ENCODE peak calls at places on chromosomes 13 and 19, in seven cellular contexts. R, O, Y, A, J, H and L are unnamed samples. For H3K27me3, the result is how much of the 10 kb centered on the place peaks cover.

GRCh38 chr13:102707465-102707864 is 12.6 kb upstream of the METTL21C start:
- DNase-seq in R (no peak), O (no peak), Y (peak), A (no peak), J (no peak), H (no peak), L (peak)

GRCh38 chr13:27976362-27977177 is 7.5 kb upstream of the CDX2 start:
- DNase-seq in R (no peak), O (no peak), Y (no peak), A (no peak), J (no peak), H (no peak), L (no peak)

GRCh38 chr19:8635422-8635821 is 5.0 kb downstream of the NFILZ start:
- DNase-seq in R (no peak), O (no peak), Y (no peak), A (no peak), J (no peak), H (no peak), L (no peak)

GRCh38 chr19:32357720-32358119 is 12.3 kb downstream of the ZNF507 start:
- DNase-seq in R (no peak), O (no peak), Y (no peak), A (no peak), J (no peak), H (no peak), L (no peak)

GRCh38 chr13:66665991-66666390 is 564.1 kb downstream of the PCDH9 start:
- DNase-seq in R (peak), O (peak), Y (peak), A (no peak), J (no peak), H (no peak), L (peak)

GRCh38 chr19:6963259-6963852 is 57.9 kb downstream of the MBD3L2B start:
- DNase-seq in R (no peak), O (no peak), Y (no peak), A (no peak), J (no peak), H (no peak), L (no peak)

GRCh38 chr13:113962975-113963374 is 10.9 kb downstream of the C13orf46 start:
- DNase-seq in R (peak), O (peak), Y (no peak), A (no peak), J (no peak), H (peak), L (no peak)

GRCh38 chr19:7736148-7736547 is 4.2 kb upstream of the CLEC4G start:
- DNase-seq in R (no peak), O (no peak), Y (no peak), A (no peak), J (no peak), H (no peak), L (no peak)

GRCh38 chr13:29362849-29363604 is 232.5 kb downstream of the SLC7A1 start:
- DNase-seq in R (no peak), O (peak), Y (no peak), A (peak), J (no peak), H (peak), L (no peak)

GRCh38 chr13:101829484-101829883 is 377.0 kb downstream of the ITGBL1 start:
- DNase-seq in R (no peak), O (no peak), Y (no peak), A (no peak), J (no peak), H (no peak), L (peak)

GRCh38 chr19:38792250-38793111 is 3.5 kb downstream of the LGALS7B start:
- DNase-seq in R (peak), O (no peak), Y (no peak), A (no peak), J (peak), H (no peak), L (no peak)

GRCh38 chr19:33797821-33798633 is 1.4 kb downstream of the KCTD15 start:
- DNase-seq in R (peak), O (peak), Y (no peak), A (peak), J (peak), H (peak), L (no peak)

GRCh38 chr19:33740811-33741396 is 55.8 kb upstream of the KCTD15 start:
- DNase-seq in R (no peak), O (no peak), Y (no peak), A (no peak), J (peak), H (no peak), L (no peak)

GRCh38 chr13:24279706-24280105 is 29.7 kb upstream of the C1QTNF9 start:
- DNase-seq in R (no peak), O (no peak), Y (no peak), A (no peak), J (no peak), H (no peak), L (no peak)

GRCh38 chr19:55473613-55474012 is 2.8 kb upstream of the ZNF628 start:
- DNase-seq in R (no peak), O (peak), Y (no peak), A (no peak), J (no peak), H (no peak), L (peak)

GRCh38 chr19:52048604-52049493 is at the start of gene ZNF432:
- DNase-seq in R (peak), O (peak), Y (peak), A (peak), J (peak), H (peak), L (peak)

GRCh38 chr13:102846261-102847015 is 606 bp downstream of the ERCC5 start:
- DNase-seq in R (peak), O (peak), Y (no peak), A (peak), J (no peak), H (peak), L (no peak)

GRCh38 chr19:15108145-15108844 is 1.1 kb downstream of the SYDE1 start:
- DNase-seq in R (no peak), O (no peak), Y (no peak), A (no peak), J (no peak), H (no peak), L (no peak)

GRCh38 chr19:10617409-10618121 is 7.8 kb upstream of the SLC44A2 start:
- DNase-seq in R (no peak), O (no peak), Y (peak), A (no peak), J (no peak), H (no peak), L (peak)
- H3K4me3 ChIP-seq in R (no peak), O (no peak), Y (no peak), A (no peak), J (no peak), H (no peak), L (no peak)

DNA sequence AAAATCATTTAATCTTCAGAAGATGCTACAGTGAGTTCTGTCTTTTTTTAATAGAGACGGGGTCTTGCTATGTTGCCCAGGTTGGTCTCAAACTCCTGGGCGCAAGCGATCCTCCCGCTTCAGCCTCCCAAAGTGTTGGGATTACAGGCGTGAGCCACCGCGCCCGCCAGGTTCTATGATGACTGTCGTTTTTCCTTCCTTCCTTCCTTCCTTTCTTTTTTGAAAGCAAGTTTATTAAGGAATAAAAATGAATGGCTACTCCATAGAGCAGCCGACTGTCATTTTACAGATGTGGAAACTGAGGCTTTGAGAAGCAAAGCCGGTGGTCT is 511 bp upstream of the GAMT start:
- DNase-seq in R (no peak), O (no peak), Y (no peak), A (no peak), J (no peak), H (no peak), L (no peak)
- TF ChIP-seq CTCF in R (no peak), O (no peak), Y (no peak), A (no peak), J (no peak), H (no peak), L (no peak)

DNA sequence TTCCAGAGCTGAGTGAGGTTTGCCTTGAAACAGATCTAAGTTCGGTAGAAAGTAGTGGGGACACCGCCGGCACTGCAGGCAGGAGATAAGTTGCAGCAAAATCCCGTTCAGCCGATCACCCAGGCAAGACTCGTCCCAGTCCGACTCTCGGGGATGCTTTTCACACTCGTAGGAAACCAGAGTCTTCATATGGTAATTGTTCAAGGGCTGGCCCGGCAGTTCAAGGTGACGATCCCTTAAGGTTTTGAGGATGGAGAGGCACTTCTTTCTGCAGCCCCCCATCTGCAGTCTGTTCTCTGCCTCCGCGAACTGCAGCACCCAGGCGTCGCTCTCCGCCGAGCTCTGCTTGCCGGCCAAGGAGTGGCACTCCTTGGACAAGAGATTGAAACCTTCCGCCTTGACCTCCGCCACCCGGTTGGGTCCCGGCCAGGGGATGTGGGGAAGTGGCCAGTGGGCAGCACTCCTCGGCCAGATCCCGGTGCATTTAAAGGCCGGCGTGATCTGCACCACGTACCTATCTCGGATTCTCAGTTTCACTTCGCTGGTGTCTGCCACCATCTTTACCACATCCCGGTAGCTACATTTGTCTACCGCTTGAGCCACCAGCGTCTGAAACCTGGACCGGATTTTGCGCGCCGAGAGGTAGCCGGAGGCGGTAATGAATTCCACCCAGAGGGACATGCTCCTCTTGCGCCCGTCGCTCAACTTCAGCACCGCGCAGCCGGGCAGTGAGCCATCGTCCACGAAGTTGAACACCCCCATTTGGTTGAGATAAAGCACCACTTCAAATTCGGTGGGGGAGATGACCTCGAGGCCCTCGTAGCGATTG is 1.1 kb downstream of the MAB21L1 start:
- DNase-seq in R (peak), O (peak), Y (no peak), A (no peak), J (peak), H (peak), L (no peak)
- H3K27me3 ChIP-seq in R (under half), O (under half), Y (under half), A (under half), J (under half), H (under half), L (half or more)

GRCh38 chr19:12965812-12966135 is 3.6 kb upstream of the DAND5 start:
- DNase-seq in R (no peak), O (no peak), Y (no peak), A (no peak), J (no peak), H (no peak), L (no peak)
- H3K4me3 ChIP-seq in R (peak), O (peak), Y (no peak), A (no peak), J (peak), H (peak), L (no peak)

GRCh38 chr19:42288881-42289555 is 12.9 kb upstream of the PRR19 start:
- DNase-seq in R (peak), O (no peak), Y (no peak), A (no peak), J (no peak), H (no peak), L (no peak)
- TF ChIP-seq CTCF in R (no peak), O (no peak), Y (no peak), A (no peak), J (no peak), H (no peak), L (no peak)

DNA sequence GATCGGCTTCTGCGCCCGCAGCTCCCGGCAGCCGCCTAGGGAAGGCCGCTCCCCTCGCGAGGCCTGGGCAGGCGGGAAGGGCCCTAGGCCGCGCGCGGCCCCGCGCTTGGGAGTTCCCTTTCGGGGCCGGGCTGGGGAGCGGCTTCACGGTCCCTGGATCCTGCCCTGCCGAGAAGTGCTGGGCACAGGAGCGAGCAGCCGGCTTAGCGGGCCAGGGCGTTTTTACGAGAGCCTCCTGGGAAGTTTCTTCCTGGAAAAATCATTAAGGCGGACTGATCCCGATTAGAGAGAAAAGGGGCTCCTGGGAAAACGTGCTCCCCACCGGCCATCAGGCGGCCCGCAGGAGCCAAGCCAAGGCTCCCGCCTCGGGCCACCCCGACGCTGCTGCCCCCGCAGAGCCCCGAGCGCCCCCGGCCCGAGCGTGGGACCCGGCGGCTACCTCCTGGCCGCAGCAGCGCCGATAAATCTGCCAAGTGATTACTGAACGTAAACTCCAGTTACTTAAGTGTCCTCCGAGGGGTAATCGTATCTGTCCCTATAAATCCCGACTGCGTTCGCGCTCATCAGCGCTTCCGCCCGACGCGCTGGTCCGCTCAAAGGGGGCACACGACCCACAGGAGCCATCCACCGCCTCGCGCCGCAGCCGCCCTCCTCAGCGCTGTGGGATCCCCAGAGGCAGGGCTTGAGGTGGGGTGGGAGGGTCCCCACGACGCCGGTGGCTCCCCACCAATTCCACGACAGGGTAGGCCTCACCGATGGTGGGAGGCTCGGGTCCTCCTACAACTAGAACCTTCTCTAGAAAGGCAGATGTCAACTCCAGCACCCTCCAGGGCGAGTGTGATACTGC is 2.8 kb downstream of the ZIC5 start:
- DNase-seq in R (no peak), O (no peak), Y (no peak), A (no peak), J (no peak), H (no peak), L (no peak)
- H3K27me3 ChIP-seq in R (under half), O (half or more), Y (half or more), A (half or more), J (half or more), H (half or more), L (half or more)

GRCh38 chr19:13027557-13027956 is 32.3 kb downstream of the NFIX start:
- DNase-seq in R (no peak), O (no peak), Y (no peak), A (no peak), J (no peak), H (no peak), L (no peak)

GRCh38 chr19:13028027-13028426 is 32.8 kb downstream of the NFIX start:
- DNase-seq in R (no peak), O (no peak), Y (no peak), A (no peak), J (no peak), H (no peak), L (no peak)

GRCh38 chr19:13029893-13030292 is 34.6 kb downstream of the NFIX start:
- DNase-seq in R (peak), O (no peak), Y (no peak), A (no peak), J (no peak), H (no peak), L (no peak)

GRCh38 chr19:13027031-13027430 is 31.8 kb downstream of the NFIX start:
- DNase-seq in R (no peak), O (no peak), Y (no peak), A (no peak), J (no peak), H (no peak), L (no peak)

DNA sequence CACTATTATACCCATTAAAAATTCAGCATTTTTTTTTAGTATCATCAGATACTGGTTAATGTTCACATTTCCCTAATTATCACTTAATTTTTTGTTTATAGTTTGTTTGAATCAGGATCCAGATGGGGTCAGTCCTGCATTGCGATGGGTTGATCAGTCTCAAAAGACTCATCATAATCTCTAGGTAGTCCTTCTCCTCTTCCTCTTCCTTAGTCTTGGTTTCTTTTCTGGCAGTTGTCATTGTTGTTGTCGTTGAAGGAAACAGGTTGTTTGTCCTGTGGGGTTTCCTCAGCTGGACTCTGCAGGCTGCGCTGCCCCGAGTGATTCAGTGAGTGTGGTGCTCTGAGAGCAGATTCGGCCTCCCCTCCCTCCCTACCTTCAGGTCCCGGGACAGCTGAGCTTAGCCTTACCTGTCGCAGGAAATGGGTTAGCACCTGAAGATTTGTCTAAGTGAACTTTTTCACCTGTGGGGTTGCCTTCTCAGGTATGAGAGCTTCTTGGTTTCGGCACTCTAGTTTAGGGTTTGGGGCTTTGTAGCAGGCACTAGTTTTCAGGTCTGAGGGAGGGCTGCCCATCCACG is 34.1 kb downstream of the NFIX start:
- DNase-seq in R (no peak), O (no peak), Y (no peak), A (no peak), J (peak), H (no peak), L (no peak)
- H3K4me3 ChIP-seq in R (peak), O (no peak), Y (no peak), A (no peak), J (no peak), H (no peak), L (no peak)

DNA sequence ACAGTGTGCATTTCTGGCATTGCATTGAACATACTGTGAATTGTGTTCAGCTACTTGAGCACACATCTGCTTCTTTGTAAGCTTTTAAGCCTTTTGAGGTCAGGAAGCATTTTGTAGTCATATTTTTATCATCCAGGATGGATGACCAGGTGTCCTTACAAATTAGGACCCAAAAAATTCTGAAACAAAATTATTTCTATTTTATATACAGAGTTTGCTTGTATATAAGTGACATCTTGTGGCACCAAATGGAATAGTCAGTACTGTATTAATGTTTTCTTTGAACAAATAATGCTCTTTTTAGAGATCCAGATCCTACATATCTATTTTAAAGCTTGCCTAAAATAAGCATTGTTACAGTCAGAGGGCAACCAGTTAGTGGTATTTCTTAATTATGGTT is 9.5 kb upstream of the SUPT20H start:
- DNase-seq in R (no peak), O (no peak), Y (no peak), A (no peak), J (no peak), H (no peak), L (no peak)
- TF ChIP-seq CTCF in R (peak), O (peak), Y (no peak), A (no peak), J (no peak), H (no peak), L (peak)

DNA sequence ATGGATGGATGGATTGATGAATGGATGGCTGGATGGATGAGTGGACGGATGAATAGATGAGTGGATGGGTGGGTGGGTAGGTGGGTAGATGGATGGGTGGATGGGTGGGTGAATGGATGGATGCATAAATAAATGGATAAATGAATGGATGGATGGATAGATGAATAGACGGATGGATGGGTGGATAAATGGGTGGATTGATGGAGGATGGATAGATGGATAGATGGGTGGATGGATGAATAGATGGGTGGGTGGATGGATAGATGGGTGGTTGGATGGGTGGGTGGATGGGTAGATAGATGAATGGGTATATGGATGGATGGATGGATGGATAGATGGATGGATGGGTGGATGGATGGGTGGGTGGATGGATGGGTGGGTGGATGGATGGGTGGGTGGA is 84.9 kb upstream of the ZNF536 start:
- DNase-seq in R (no peak), O (no peak), Y (no peak), A (no peak), J (no peak), H (no peak), L (no peak)
- H3K27me3 ChIP-seq in R (under half), O (under half), Y (under half), A (under half), J (under half), H (under half), L (under half)